ENCODE peak calls at places on chromosomes 16 and 17, in ten cellular contexts. K is cardiac fibroblast; W is left lobe of liver; A is stimulated activated CD4-positive, alpha-beta T cell treated with anti-CD3 and anti-CD28 coated beads, Interleukin-15, amount 100 ng/mL, for 48 hours; G is activated CD8-positive, alpha-beta memory T cell treated with anti-CD3 and anti-CD28 coated beads, Interleukin-2, amount 10 ng/mL, durations not matched to agents 7 days and 5 days; O is GM19239; M is GM23338; T is H54; I is NCI-H1694 treated with DMSO at 0.1 percent for 48 hours; Q is bronchial epithelial cell. L is an unnamed sample.
A peak's percentile ranks its signal among the peaks of the same experiment; 100 is the strongest.

GRCh38 chr16:51388516-51388951 is 237.5 kb upstream of the SALL1 start:
- DNase-seq in W (no peak), A (no peak), T (no peak), M (no peak), I (no peak), G (no peak), O (no peak), K (no peak), Q (no peak), L (no peak)

GRCh38 chr16:87326151-87326571 is 9.0 kb upstream of the C16orf95 start:
- DNase-seq in G (no peak), Q (no peak), T (no peak), W (no peak), I (no peak), M (no peak), O (no peak), A (no peak), K (no peak), L (no peak)

GRCh38 chr16:88977028-88977844 is at the start of gene CBFA2T3:
- DNase-seq in K (no peak), Q (no peak), T (no peak), A (no peak), O (no peak), I (no peak), M (no peak), W (peak; percentile 66), G (no peak), L (no peak)

GRCh38 chr17:66775881-66776400 is 59.0 kb upstream of the CACNG5 start:
- DNase-seq in W (no peak), G (no peak), T (no peak), O (no peak), I (no peak), K (no peak), Q (no peak), A (no peak), M (no peak), L (no peak)

GRCh38 chr17:72079700-72080099 is 41.1 kb upstream of the SOX9 start:
- DNase-seq in M (no peak), K (peak; percentile 2), G (no peak), Q (no peak), T (no peak), A (no peak), O (no peak), I (no peak), W (peak; percentile 54), L (no peak)

GRCh38 chr16:63787014-63787413 is 1334.8 kb downstream of the CDH11 start:
- DNase-seq in G (no peak), W (no peak), T (no peak), M (peak; percentile 7), I (no peak), Q (no peak), A (no peak), O (no peak), K (peak; percentile 2), L (no peak)

GRCh38 chr16:4392382-4393242 is 21.0 kb downstream of the VASN start:
- DNase-seq in W (no peak), Q (peak; percentile 62), I (no peak), M (peak; percentile 96), A (no peak), K (peak; percentile 64), O (no peak), T (no peak), G (no peak), L (no peak)

GRCh38 chr17:64196626-64197025 is 66.4 kb downstream of the TEX2 start:
- DNase-seq in M (no peak), G (no peak), W (no peak), T (no peak), A (no peak), I (no peak), O (no peak), K (peak; percentile 89), Q (peak; percentile 61), L (no peak)

GRCh38 chr17:19939993-19940721 is 37.5 kb downstream of the AKAP10 start:
- DNase-seq in T (no peak), W (no peak), G (no peak), M (no peak), K (no peak), A (no peak), I (no peak), O (no peak), Q (no peak), L (no peak)

GRCh38 chr17:69523252-69523861 is 108.9 kb downstream of the MAP2K6 start:
- DNase-seq in A (no peak), T (no peak), O (no peak), M (peak; percentile 85), G (peak; percentile 44), I (peak; percentile 45), W (no peak), K (peak; percentile 74), Q (peak; percentile 54), L (no peak)

GRCh38 chr16:57235128-57236092 is 9.6 kb upstream of the ARL2BP start:
- DNase-seq in W (no peak), O (no peak), Q (peak; percentile 49), T (peak; percentile 76), G (peak; percentile 49), A (peak; percentile 38), K (peak; percentile 68), M (no peak), I (no peak), L (no peak)

GRCh38 chr17:32261937-32262510 is 3.6 kb upstream of the RHBDL3 start:
- DNase-seq in G (no peak), W (no peak), I (no peak), Q (no peak), M (no peak), T (no peak), A (no peak), O (no peak), K (no peak), L (no peak)

GRCh38 chr16:29675811-29676643 is 3.0 kb upstream of the QPRT start:
- DNase-seq in K (peak; percentile 40), G (no peak), W (no peak), A (no peak), I (no peak), M (peak; percentile 85), T (peak; percentile 50), Q (peak; percentile 12), O (no peak), L (no peak)

GRCh38 chr17:79533116-79533515 is 77.7 kb downstream of the RBFOX3 start:
- DNase-seq in I (no peak), T (no peak), K (no peak), M (no peak), A (no peak), W (no peak), Q (no peak), G (no peak), O (no peak), L (no peak)

GRCh38 chr17:56514264-56514663 is 79.2 kb upstream of the NOG start:
- DNase-seq in T (no peak), Q (no peak), G (no peak), M (no peak), A (no peak), K (no peak), W (no peak), I (no peak), O (no peak), L (no peak)

GRCh38 chr17:66952031-66952524 is 12.4 kb upstream of the CACNG4 start:
- DNase-seq in O (no peak), T (peak; percentile 94), G (no peak), Q (peak; percentile 98), I (no peak), M (peak; percentile 64), A (no peak), K (peak; percentile 94), W (no peak), L (no peak)

GRCh38 chr16:2767891-2768290 is 9.2 kb downstream of the ELOB start:
- DNase-seq in O (no peak), Q (peak; percentile 23), T (no peak), K (peak; percentile 53), M (no peak), A (no peak), G (no peak), I (no peak), W (no peak), L (no peak)

GRCh38 chr16:57479422-57480126 is 6.7 kb downstream of the DOK4 start:
- DNase-seq in K (peak; percentile 65), G (no peak), Q (no peak), A (no peak), W (no peak), O (no peak), I (peak; percentile 9), M (peak; percentile 86), T (peak; percentile 59), L (no peak)

GRCh38 chr16:30478766-30479478 is 6.4 kb downstream of the ITGAL start:
- DNase-seq in I (no peak), T (no peak), K (no peak), M (no peak), W (no peak), G (no peak), Q (no peak), A (no peak), O (no peak), L (no peak)

GRCh38 chr17:2107050-2107449 is 52.1 kb downstream of the HIC1 start:
- DNase-seq in M (no peak), O (no peak), A (no peak), T (no peak), I (no peak), Q (no peak), K (no peak), G (no peak), W (no peak), L (no peak)

GRCh38 chr17:60244656-60245055 is 94.9 kb downstream of the CA4 start:
- DNase-seq in M (no peak), Q (no peak), I (no peak), K (no peak), A (no peak), O (no peak), W (no peak), G (no peak), T (no peak), L (no peak)

GRCh38 chr16:68264128-68265077 is at the start of gene SLC7A6:
- DNase-seq in M (peak; percentile 81), A (peak; percentile 79), Q (peak; percentile 45), T (peak; percentile 84), K (peak; percentile 78), G (peak; percentile 87), O (peak; percentile 87), W (peak; percentile 73), I (peak; percentile 13), L (peak; percentile 87)

GRCh38 chr16:25176136-25176535 is 40.6 kb upstream of the AQP8 start:
- DNase-seq in I (no peak), M (no peak), O (no peak), A (no peak), W (no peak), T (no peak), K (no peak), Q (no peak), G (no peak), L (no peak)

GRCh38 chr17:79325707-79326106 is 251.1 kb downstream of the ENGASE start:
- DNase-seq in T (no peak), W (no peak), K (peak; percentile 2), I (no peak), G (no peak), O (no peak), Q (no peak), M (peak; percentile 69), A (no peak), L (no peak)

GRCh38 chr16:69522732-69523404 is 42.9 kb upstream of the NFAT5 start:
- DNase-seq in I (no peak), Q (no peak), G (no peak), A (no peak), W (no peak), O (no peak), K (no peak), M (peak; percentile 62), T (no peak), L (no peak)

GRCh38 chr17:28227278-28228108 is 91.5 kb upstream of the TMEM97 start:
- DNase-seq in T (peak; percentile 44), W (peak; percentile 62), O (no peak), G (peak; percentile 49), Q (peak; percentile 78), A (no peak), M (peak; percentile 100), K (peak; percentile 16), I (no peak), L (peak; percentile 27)

GRCh38 chr17:8482546-8482945 is 46.9 kb downstream of the NDEL1 start:
- DNase-seq in A (no peak), I (no peak), Q (no peak), G (no peak), K (no peak), O (no peak), T (no peak), M (no peak), W (no peak), L (no peak)

GRCh38 chr16:49854227-49855203 is 1.4 kb downstream of the ZNF423 start:
- DNase-seq in K (peak; percentile 50), M (peak; percentile 74), G (no peak), I (no peak), A (no peak), W (no peak), O (no peak), T (no peak), Q (no peak), L (no peak)

L was measured in activated CD4-positive, alpha-beta memory T cell treated with anti-CD3 and anti-CD28 coated beads, Interleukin-2, amount 10 ng/mL, durations not matched to agents 7 days and 5 days.